ENCODE peak calls at places on chromosomes 5 and 9, in nine cellular contexts. One of them, this sample, is unnamed.

GRCh38 chr9:134544388-134545212 is 97.0 kb upstream of the COL5A1 start:
- DNase-seq in cerebellar cortex: no peak
- DNase-seq in fibroblast of lung: peak
- DNase-seq in stimulated activated naive CD4-positive, alpha-beta T cell: no peak
- DNase-seq in fibroblast of mammary gland: peak
- DNase-seq in PC-9: no peak
- DNase-seq in nephron progenitor cell: no peak
- DNase-seq in naive B cell: no peak
- DNase-seq in SK-N-MC: no peak
- DNase-seq in this sample: peak

GRCh38 chr5:179194201-179194910 is 134.2 kb downstream of the ZNF354C start:
- DNase-seq in cerebellar cortex: no peak
- DNase-seq in fibroblast of lung: no peak
- DNase-seq in stimulated activated naive CD4-positive, alpha-beta T cell: no peak
- DNase-seq in fibroblast of mammary gland: no peak
- DNase-seq in PC-9: no peak
- DNase-seq in nephron progenitor cell: no peak
- DNase-seq in naive B cell: no peak
- DNase-seq in SK-N-MC: no peak
- DNase-seq in this sample: no peak

GRCh38 chr9:87498816-87499454 is 1.3 kb downstream of the DAPK1 start:
- DNase-seq in cerebellar cortex: no peak
- DNase-seq in fibroblast of lung: no peak
- DNase-seq in stimulated activated naive CD4-positive, alpha-beta T cell: no peak
- DNase-seq in fibroblast of mammary gland: no peak
- DNase-seq in PC-9: no peak
- DNase-seq in nephron progenitor cell: peak
- DNase-seq in naive B cell: no peak
- DNase-seq in SK-N-MC: no peak
- DNase-seq in this sample: no peak

GRCh38 chr5:1061916-1062315 is 49.9 kb downstream of the SLC12A7 start:
- DNase-seq in cerebellar cortex: no peak
- DNase-seq in fibroblast of lung: no peak
- DNase-seq in stimulated activated naive CD4-positive, alpha-beta T cell: no peak
- DNase-seq in fibroblast of mammary gland: no peak
- DNase-seq in PC-9: no peak
- DNase-seq in nephron progenitor cell: no peak
- DNase-seq in naive B cell: no peak
- DNase-seq in SK-N-MC: no peak
- DNase-seq in this sample: no peak

GRCh38 chr5:100574716-100575115 is 39.5 kb downstream of the FAM174A start:
- DNase-seq in cerebellar cortex: no peak
- DNase-seq in fibroblast of lung: no peak
- DNase-seq in stimulated activated naive CD4-positive, alpha-beta T cell: no peak
- DNase-seq in fibroblast of mammary gland: no peak
- DNase-seq in PC-9: no peak
- DNase-seq in nephron progenitor cell: no peak
- DNase-seq in naive B cell: no peak
- DNase-seq in SK-N-MC: no peak
- DNase-seq in this sample: no peak

GRCh38 chr9:113397077-113397696 is 3.9 kb downstream of the ALAD start:
- DNase-seq in cerebellar cortex: no peak
- DNase-seq in fibroblast of lung: no peak
- DNase-seq in stimulated activated naive CD4-positive, alpha-beta T cell: no peak
- DNase-seq in fibroblast of mammary gland: no peak
- DNase-seq in PC-9: no peak
- DNase-seq in nephron progenitor cell: no peak
- DNase-seq in naive B cell: no peak
- DNase-seq in SK-N-MC: no peak
- DNase-seq in this sample: no peak

GRCh38 chr5:55993628-55994501 is 898 bp downstream of the IL6ST start:
- DNase-seq in cerebellar cortex: peak
- DNase-seq in fibroblast of lung: peak
- DNase-seq in stimulated activated naive CD4-positive, alpha-beta T cell: no peak
- DNase-seq in fibroblast of mammary gland: no peak
- DNase-seq in PC-9: peak
- DNase-seq in nephron progenitor cell: no peak
- DNase-seq in naive B cell: peak
- DNase-seq in SK-N-MC: no peak
- DNase-seq in this sample: peak

GRCh38 chr9:111038336-111039202 is at the start of gene LPAR1:
- DNase-seq in cerebellar cortex: no peak
- DNase-seq in fibroblast of lung: peak
- DNase-seq in stimulated activated naive CD4-positive, alpha-beta T cell: no peak
- DNase-seq in fibroblast of mammary gland: peak
- DNase-seq in PC-9: no peak
- DNase-seq in nephron progenitor cell: peak
- DNase-seq in naive B cell: no peak
- DNase-seq in SK-N-MC: no peak
- DNase-seq in this sample: no peak

GRCh38 chr9:125343518-125344284 is 82.1 kb downstream of the GAPVD1 start:
- DNase-seq in cerebellar cortex: peak
- DNase-seq in fibroblast of lung: peak
- DNase-seq in stimulated activated naive CD4-positive, alpha-beta T cell: no peak
- DNase-seq in fibroblast of mammary gland: peak
- DNase-seq in PC-9: peak
- DNase-seq in nephron progenitor cell: no peak
- DNase-seq in naive B cell: no peak
- DNase-seq in SK-N-MC: no peak
- DNase-seq in this sample: no peak

GRCh38 chr9:26677965-26678745 is 214.4 kb downstream of the CAAP1 start:
- DNase-seq in cerebellar cortex: no peak
- DNase-seq in fibroblast of lung: no peak
- DNase-seq in stimulated activated naive CD4-positive, alpha-beta T cell: no peak
- DNase-seq in fibroblast of mammary gland: no peak
- DNase-seq in PC-9: no peak
- DNase-seq in nephron progenitor cell: no peak
- DNase-seq in naive B cell: no peak
- DNase-seq in SK-N-MC: no peak
- DNase-seq in this sample: no peak

This sample was measured in trophoblast cell.